ENCODE peak calls at places on chromosomes 1 and 21, in eight cellular contexts. V is CD8-positive, alpha-beta T cell; G is dorsolateral prefrontal cortex; I is neural progenitor cell; Y is kidney epithelial cell; X is MM.1S; M is astrocyte of the spinal cord; P is AG04449. J is an unnamed sample.

GRCh38 chr1:110519125-110519810 is at the start of gene KCNA10:
- DNase-seq in M (no peak), Y (no peak), P (no peak), V (no peak), I (no peak), X (no peak), G (no peak), J (no peak)

GRCh38 chr1:88697503-88697902 is 13.4 kb downstream of the PKN2 start:
- DNase-seq in V (no peak), M (peak), I (peak), G (no peak), Y (no peak), P (no peak), X (no peak), J (peak)

GRCh38 chr1:51482881-51483280 is 36.2 kb downstream of the EPS15 start:
- DNase-seq in M (no peak), Y (no peak), V (no peak), P (no peak), I (no peak), G (no peak), X (no peak), J (no peak)

GRCh38 chr1:174022080-174022975 is at the start of gene RC3H1:
- DNase-seq in M (peak), Y (no peak), P (no peak), V (peak), I (peak), G (peak), X (peak), J (peak)

GRCh38 chr1:60589046-60589748 is 493.2 kb upstream of the NFIA start:
- DNase-seq in M (no peak), P (no peak), V (no peak), G (no peak), X (no peak), I (no peak), Y (no peak), J (no peak)

GRCh38 chr1:159831696-159832225 is 5.1 kb downstream of the SLAMF8 start:
- DNase-seq in G (no peak), I (peak), X (no peak), Y (no peak), P (no peak), M (no peak), V (no peak), J (no peak)

GRCh38 chr1:208209286-208209685 is 34.9 kb downstream of the PLXNA2 start:
- DNase-seq in G (no peak), M (no peak), V (no peak), P (no peak), I (peak), X (no peak), Y (no peak), J (no peak)

GRCh38 chr1:12097321-12097720 is 34.2 kb downstream of the TNFRSF8 start:
- DNase-seq in I (no peak), Y (no peak), M (no peak), X (no peak), P (no peak), G (no peak), V (no peak), J (no peak)

GRCh38 chr1:21639594-21640041 is 29.5 kb downstream of the RAP1GAP start:
- DNase-seq in Y (no peak), M (no peak), I (no peak), X (no peak), P (no peak), G (peak), V (no peak), J (no peak)

GRCh38 chr1:76835203-76835602 is 32.1 kb upstream of the ST6GALNAC5 start:
- DNase-seq in X (no peak), M (peak), Y (peak), V (no peak), I (no peak), P (no peak), G (no peak), J (no peak)

GRCh38 chr1:30905898-30906620 is 2.5 kb downstream of the SDC3 start:
- DNase-seq in P (no peak), V (no peak), Y (no peak), G (no peak), I (no peak), X (no peak), M (no peak), J (no peak)

GRCh38 chr1:186094170-186094569 is 280.9 kb downstream of the TPR start:
- DNase-seq in V (no peak), M (peak), P (peak), Y (peak), X (no peak), I (no peak), G (no peak), J (peak)

GRCh38 chr21:39400173-39400572 is 45.4 kb downstream of the LCA5L start:
- DNase-seq in P (no peak), I (no peak), X (no peak), Y (no peak), M (no peak), V (no peak), G (no peak), J (no peak)

DNA sequence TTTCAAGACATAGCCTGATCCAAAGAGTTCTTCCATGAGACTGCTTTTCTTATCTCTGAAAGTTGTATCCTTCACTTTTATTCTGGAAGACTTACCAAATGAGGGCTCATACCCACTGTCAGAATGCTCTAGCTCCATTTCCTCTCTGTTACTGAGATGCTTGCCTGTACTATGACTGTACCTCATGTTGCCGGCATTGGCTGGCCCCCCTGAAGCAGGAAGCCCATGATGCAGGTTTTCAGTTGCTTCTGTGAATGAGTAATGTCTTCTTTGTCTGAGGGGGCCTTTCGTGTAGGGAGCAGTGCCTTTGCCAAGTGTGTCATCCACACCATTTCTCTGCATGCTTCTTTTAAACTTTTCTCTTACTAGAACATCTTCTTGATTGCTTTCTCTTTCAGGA is 39.5 kb downstream of the LCA5L start:
- DNase-seq in P (no peak), X (no peak), V (no peak), G (no peak), Y (no peak), M (no peak), I (no peak), J (no peak)
- TF ChIP-seq CTCF in P (no peak), X (no peak), V (no peak), G (no peak), Y (no peak), M (no peak), I (no peak), J (no peak)

DNA sequence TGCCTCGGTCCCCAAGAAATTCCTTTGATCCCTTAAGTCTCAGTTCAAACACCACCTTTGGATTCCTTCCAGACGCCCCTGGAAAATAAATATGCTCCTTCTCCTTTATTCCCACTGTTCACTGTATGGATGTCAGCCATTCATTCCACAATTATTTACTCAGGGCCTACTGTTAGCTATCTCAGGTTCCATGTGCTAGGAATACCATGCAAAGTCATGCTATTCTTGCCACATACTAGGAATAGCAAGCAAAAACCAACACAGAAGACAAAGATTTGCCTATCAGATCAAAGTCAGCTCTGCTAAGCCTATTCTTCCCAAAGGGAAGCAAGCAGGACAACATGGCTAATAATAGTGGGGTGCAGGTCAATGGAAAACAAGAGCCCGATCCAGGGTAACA is 29.8 kb downstream of the TTC13 start:
- DNase-seq in V (no peak), X (no peak), P (no peak), I (no peak), M (no peak), G (no peak), Y (no peak), J (no peak)
- H3K4me3 ChIP-seq in V (no peak), X (no peak), P (no peak), I (no peak), M (no peak), G (no peak), Y (no peak), J (no peak)

DNA sequence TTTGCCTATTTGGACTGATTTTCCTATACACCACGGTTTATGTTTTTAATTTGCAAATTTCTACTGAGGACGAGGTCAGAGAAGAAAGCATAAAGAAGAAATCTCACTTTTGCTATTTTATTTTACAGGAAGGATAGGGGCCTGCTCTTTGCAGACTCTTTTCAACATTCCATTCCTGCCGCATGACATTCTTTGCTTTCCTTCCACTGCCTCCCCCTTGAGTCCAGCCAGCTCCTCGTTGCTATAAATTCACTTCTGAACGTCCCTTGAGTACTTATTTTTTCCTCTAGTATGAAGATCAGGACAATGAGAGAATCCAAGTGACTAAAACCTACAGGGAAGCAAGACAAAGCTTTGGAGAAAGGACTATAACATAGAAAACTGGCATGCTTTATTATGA is 53.4 kb upstream of the PTGFR start:
- DNase-seq in V (no peak), I (no peak), M (no peak), P (no peak), X (no peak), G (no peak), Y (no peak), J (no peak)
- TF ChIP-seq CTCF in V (no peak), I (no peak), M (no peak), P (no peak), X (no peak), G (no peak), Y (no peak), J (no peak)

GRCh38 chr1:211479624-211480023 is 12.3 kb downstream of the RD3 start:
- DNase-seq in X (no peak), V (no peak), I (no peak), M (no peak), G (no peak), Y (no peak), P (no peak), J (no peak)

GRCh38 chr1:211480941-211481545 is 10.9 kb downstream of the RD3 start:
- DNase-seq in I (no peak), V (no peak), G (no peak), X (no peak), Y (no peak), M (no peak), P (no peak), J (no peak)

GRCh38 chr1:211476200-211476849 is 15.6 kb downstream of the RD3 start:
- DNase-seq in V (peak), M (peak), Y (peak), P (peak), G (peak), I (peak), X (peak), J (peak)

GRCh38 chr1:211478376-211478775 is 13.6 kb downstream of the RD3 start:
- DNase-seq in X (no peak), M (no peak), Y (no peak), G (no peak), P (no peak), V (no peak), I (no peak), J (no peak)

DNA sequence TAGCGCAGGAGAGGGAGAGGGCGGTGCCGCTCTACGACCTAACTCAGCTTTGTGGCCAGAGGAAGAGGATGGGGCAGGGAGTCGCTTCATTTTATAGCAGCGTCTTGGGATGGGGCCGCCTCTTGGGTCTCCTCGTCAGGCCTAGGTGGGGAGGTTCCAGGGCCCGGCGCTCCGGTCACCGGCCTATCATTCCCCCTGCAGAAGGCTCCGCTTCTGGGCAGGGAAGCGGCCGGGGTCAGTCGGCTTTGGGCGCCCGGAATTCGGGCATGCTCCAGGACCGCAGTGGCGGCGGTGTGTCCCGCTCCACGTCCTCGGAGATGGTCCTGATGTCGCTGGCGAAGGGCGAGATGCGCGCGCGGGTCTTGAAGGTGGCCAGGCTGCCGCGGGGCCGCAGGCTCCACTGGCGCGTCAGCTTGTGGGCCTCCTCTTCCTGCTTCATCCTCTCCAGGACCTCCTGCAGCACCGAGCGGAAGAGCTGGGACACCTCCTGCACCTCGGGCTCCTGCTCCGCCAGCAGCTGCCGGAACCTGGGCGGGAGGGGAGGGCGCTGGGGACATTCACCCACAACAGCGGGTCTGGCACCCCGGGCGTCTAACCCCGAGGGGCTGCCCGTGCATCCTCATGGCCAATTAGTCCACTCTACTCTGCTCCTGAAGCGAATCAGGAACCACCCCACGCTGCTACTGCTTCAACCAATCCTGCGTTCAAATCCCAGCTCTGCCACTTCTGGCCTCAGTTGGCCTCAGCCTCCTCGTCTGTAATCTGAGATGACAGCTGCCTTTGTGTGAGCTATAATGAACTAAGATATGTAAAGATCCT is 13.0 kb downstream of the RD3 start:
- DNase-seq in X (no peak), M (no peak), Y (no peak), V (no peak), P (no peak), G (no peak), I (no peak), J (no peak)
- H3K4me3 ChIP-seq in X (no peak), M (no peak), Y (no peak), V (no peak), P (no peak), G (no peak), I (no peak), J (no peak)

DNA sequence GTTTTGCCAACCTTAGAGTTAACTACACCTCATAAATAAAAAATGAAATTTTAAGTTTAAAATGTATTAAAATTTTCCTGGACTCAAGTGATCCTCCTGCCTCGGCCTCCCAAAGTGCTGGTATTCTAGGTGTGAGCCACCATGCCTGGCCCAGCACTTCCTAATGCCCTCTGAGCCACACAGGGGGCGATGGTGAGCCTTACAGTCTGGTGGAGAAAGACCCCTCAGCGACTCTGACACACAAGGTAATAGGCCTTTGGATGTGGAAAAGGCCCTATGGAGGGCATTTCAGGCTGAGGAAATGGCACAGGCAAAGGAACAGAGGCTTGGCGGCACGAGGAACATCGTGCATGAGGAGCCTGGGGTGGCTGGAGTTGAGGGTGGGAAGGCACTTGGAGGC is 6.7 kb downstream of the CITED4 start:
- DNase-seq in V (no peak), P (no peak), Y (no peak), I (peak), M (no peak), G (no peak), X (no peak), J (no peak)
- TF ChIP-seq CTCF in V (no peak), P (no peak), Y (peak), I (peak), M (peak), G (no peak), X (peak), J (peak)

GRCh38 chr21:46662367-46662654 is 26.8 kb downstream of the PRMT2 start:
- DNase-seq in Y (no peak), X (no peak), I (no peak), G (no peak), M (no peak), P (no peak), V (no peak), J (no peak)

GRCh38 chr21:46661627-46662366 is 26.3 kb downstream of the PRMT2 start:
- DNase-seq in P (no peak), M (no peak), X (no peak), V (no peak), I (no peak), G (no peak), Y (no peak), J (no peak)

GRCh38 chr21:46662765-46663500 is 27.5 kb downstream of the PRMT2 start:
- DNase-seq in V (no peak), Y (no peak), I (no peak), M (no peak), G (no peak), P (no peak), X (no peak), J (no peak)

GRCh38 chr21:46660505-46660904 is 25.0 kb downstream of the PRMT2 start:
- DNase-seq in X (no peak), P (no peak), G (no peak), Y (no peak), I (no peak), V (no peak), M (no peak), J (no peak)

GRCh38 chr21:46661211-46661625 is 25.7 kb downstream of the PRMT2 start:
- DNase-seq in M (peak), P (peak), X (peak), G (peak), V (no peak), Y (peak), I (peak), J (peak)
- H3K4me3 ChIP-seq in M (peak), P (peak), X (no peak), G (peak), V (no peak), Y (no peak), I (peak), J (peak)

GRCh38 chr1:237565236-237565635 is 325.5 kb downstream of the ZP4 start:
- DNase-seq in I (no peak), P (no peak), Y (no peak), M (no peak), V (no peak), G (no peak), X (no peak), J (no peak)

GRCh38 chr1:237566581-237566980 is 324.1 kb downstream of the ZP4 start:
- DNase-seq in V (no peak), X (no peak), G (no peak), P (no peak), M (no peak), Y (no peak), I (no peak), J (no peak)

GRCh38 chr1:237556911-237557310 is 333.8 kb downstream of the ZP4 start:
- DNase-seq in P (no peak), I (no peak), V (no peak), M (no peak), Y (no peak), X (no peak), G (peak), J (no peak)

GRCh38 chr1:237562247-237562823 is 328.4 kb downstream of the ZP4 start:
- DNase-seq in I (peak), M (peak), P (peak), V (no peak), X (peak), G (no peak), Y (peak), J (peak)
- TF ChIP-seq CTCF in I (peak), M (peak), P (peak), V (peak), X (peak), G (peak), Y (peak), J (peak)

DNA sequence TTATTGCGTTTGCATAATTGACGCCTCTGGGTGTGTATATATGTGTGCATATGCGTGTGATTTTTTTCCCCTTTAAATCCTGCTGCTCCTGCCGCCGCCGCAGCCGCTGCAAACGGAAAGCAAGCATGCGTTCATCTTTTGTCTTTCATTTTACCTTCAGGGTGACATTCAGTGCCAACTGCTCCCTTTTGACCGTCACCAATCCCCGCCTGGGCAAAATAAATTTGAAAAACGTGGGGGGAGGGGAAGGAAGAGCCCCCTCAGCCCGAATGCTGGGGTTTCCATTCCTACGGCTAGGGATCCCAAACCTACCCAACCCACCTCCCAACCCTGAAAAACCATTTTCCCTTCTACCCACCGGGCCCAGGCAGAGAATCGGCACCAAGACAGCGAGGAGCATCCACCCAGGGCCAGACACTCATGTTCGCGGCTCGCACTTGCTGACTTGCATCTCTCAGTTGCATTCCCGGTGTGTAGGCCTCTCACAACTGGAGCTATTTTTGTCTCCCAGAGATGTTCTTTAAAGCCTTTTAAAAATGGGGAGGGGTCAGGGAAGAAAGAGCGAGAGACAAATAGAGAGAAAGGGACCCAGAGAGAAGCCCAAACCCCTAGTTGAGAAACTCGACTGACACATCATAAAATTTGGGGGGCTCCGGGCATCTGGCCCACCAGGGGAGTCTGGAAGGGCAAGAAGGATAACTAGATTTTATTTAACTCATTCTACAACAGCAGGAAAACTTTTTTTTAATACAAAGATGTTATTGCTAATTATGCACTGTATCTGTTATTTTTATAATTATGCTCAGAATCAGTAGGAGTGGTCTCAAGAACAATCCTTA is 367.1 kb upstream of the ESRRG start:
- DNase-seq in V (no peak), Y (no peak), M (no peak), P (no peak), I (peak), G (peak), X (peak), J (peak)
- H3K4me3 ChIP-seq in V (no peak), Y (peak), M (peak), P (no peak), I (peak), G (peak), X (peak), J (peak)

J was measured in foreskin fibroblast.